ENCODE peak calls at places on chromosomes 12 and 14, in eight cellular contexts. F is WERI-Rb-1; B is CD8-positive, alpha-beta memory T cell; G is pancreas; P is body of pancreas; J is PC-3; V is RWPE1; W is CD4-positive, alpha-beta T cell. H is an unnamed sample.

GRCh38 chr12:85468356-85469157 is 188.5 kb downstream of the ALX1 start:
- DNase-seq in P (peak; percentile 55), B (no peak), W (no peak), F (peak; percentile 29), G (no peak), J (peak; percentile 93), V (peak; percentile 62), H (no peak)

GRCh38 chr12:59234391-59234790 is 314.1 kb upstream of the LRIG3 start:
- DNase-seq in J (no peak), G (no peak), B (no peak), W (no peak), V (no peak), F (no peak), P (no peak), H (no peak)

GRCh38 chr14:69674546-69675245 is 63.3 kb downstream of the SUSD6 start:
- DNase-seq in J (no peak), W (no peak), G (no peak), P (no peak), V (no peak), F (no peak), B (no peak), H (no peak)

GRCh38 chr14:73424453-73424852 is 33.9 kb downstream of the NUMB start:
- DNase-seq in J (no peak), G (no peak), B (no peak), F (no peak), P (no peak), V (no peak), W (no peak), H (no peak)

GRCh38 chr14:52998376-52999010 is 47.6 kb upstream of the FERMT2 start:
- DNase-seq in J (peak; percentile 31), G (no peak), F (no peak), W (no peak), V (no peak), P (no peak), B (no peak), H (no peak)

GRCh38 chr12:93125126-93125525 is 196.0 kb upstream of the EEA1 start:
- DNase-seq in J (no peak), F (no peak), P (no peak), W (no peak), G (no peak), B (no peak), V (no peak), H (no peak)

GRCh38 chr12:27866382-27867101 is 86.5 kb upstream of the MANSC4 start:
- DNase-seq in J (peak; percentile 34), F (no peak), W (no peak), P (no peak), B (no peak), V (no peak), G (no peak), H (no peak)

GRCh38 chr12:1289371-1290155 is 298.5 kb downstream of the ERC1 start:
- DNase-seq in B (no peak), V (no peak), F (no peak), P (no peak), G (no peak), W (no peak), J (no peak), H (no peak)

GRCh38 chr12:49552014-49552413 is 13.2 kb downstream of the KCNH3 start:
- DNase-seq in P (peak; percentile 67), B (no peak), G (peak; percentile 70), F (no peak), V (no peak), J (peak; percentile 24), W (no peak), H (no peak)

GRCh38 chr14:39974036-39974435 is 541.8 kb upstream of the FBXO33 start:
- DNase-seq in J (no peak), V (no peak), B (no peak), G (no peak), F (no peak), P (no peak), W (no peak), H (no peak)

GRCh38 chr12:93449277-93449676 is 7.5 kb upstream of the UBE2N start:
- DNase-seq in B (no peak), G (no peak), W (no peak), F (no peak), J (no peak), V (no peak), P (no peak), H (no peak)

GRCh38 chr12:94025730-94026129 is 122.6 kb upstream of the PLXNC1 start:
- DNase-seq in G (no peak), B (no peak), P (no peak), V (no peak), W (no peak), J (no peak), F (no peak), H (no peak)

GRCh38 chr12:2582631-2583616 is 211.8 kb upstream of the FKBP4 start:
- DNase-seq in P (peak; percentile 57), B (peak; percentile 5), V (peak; percentile 51), G (peak; percentile 71), W (peak; percentile 8), F (peak; percentile 69), J (peak; percentile 49), H (no peak)

DNA sequence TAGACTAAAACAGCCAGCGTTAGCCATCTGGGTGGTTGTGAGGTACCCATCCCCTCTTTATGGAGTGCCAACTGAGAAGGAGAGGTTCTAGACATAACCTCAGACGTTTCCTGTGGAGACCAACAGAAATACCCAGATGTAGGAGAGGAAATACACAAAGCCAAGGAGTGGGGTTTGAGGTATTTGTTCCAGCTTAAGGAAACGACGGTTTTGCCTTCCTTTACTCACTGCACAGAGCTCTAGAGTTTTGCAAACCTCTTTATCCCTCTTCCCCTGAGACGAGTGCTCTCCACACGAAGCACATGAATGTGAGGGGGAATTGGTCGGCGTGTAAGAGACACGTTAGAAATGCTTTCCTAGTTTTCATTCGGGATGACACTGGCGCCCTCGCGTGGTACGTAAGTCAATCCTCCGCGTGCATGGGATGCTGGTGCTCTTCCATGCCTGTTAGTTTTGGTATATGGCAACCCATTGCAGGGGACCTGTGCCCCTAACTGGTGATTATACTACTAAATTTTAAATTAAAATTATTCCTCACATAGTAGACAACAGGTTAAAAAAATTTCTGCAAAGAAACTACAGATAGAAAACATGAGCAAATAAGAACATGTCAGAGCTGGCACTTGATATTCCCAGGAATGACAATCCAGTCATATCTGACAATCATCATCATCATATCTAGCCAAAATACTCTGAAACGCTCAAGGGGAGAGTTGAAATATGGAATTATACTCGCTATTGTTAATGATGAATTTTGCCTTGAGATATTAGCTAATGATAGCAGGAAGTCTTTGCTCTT is 121.7 kb downstream of the PPM1H start:
- DNase-seq in J (no peak), P (peak; percentile 58), B (no peak), W (peak; percentile 4), F (no peak), V (peak; percentile 56), G (no peak), H (peak; percentile 26)
- H3K27ac ChIP-seq in J (no peak overlapping the region), P (no peak overlapping the region), B (no peak overlapping the region), W (no peak overlapping the region), F (no peak overlapping the region), V (no peak overlapping the region), G (no peak overlapping the region), H (no peak overlapping the region)

DNA sequence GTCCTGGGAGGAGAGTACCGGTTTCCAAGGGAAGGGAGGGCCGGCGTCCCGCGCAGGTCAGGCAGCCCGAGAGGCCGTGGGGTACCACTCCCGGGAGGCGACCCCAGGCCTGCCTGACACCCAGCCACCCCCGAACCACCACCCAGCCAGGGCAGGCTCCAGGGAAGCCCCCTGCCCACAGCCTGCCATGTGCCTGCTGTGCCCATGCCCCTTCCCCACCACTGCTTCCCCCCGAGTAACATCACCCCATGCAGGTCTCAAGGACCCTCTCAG is 2.3 kb downstream of the NUDT14 start:
- DNase-seq in J (no peak), P (no peak), B (no peak), F (no peak), W (no peak), G (no peak), V (no peak), H (no peak)
- H3K27ac ChIP-seq in J (no peak overlapping the region), P (no peak overlapping the region), B (no peak overlapping the region), F (peak overlapping the region; percentile 94), W (no peak overlapping the region), G (no peak overlapping the region), V (no peak overlapping the region), H (no peak overlapping the region)

DNA sequence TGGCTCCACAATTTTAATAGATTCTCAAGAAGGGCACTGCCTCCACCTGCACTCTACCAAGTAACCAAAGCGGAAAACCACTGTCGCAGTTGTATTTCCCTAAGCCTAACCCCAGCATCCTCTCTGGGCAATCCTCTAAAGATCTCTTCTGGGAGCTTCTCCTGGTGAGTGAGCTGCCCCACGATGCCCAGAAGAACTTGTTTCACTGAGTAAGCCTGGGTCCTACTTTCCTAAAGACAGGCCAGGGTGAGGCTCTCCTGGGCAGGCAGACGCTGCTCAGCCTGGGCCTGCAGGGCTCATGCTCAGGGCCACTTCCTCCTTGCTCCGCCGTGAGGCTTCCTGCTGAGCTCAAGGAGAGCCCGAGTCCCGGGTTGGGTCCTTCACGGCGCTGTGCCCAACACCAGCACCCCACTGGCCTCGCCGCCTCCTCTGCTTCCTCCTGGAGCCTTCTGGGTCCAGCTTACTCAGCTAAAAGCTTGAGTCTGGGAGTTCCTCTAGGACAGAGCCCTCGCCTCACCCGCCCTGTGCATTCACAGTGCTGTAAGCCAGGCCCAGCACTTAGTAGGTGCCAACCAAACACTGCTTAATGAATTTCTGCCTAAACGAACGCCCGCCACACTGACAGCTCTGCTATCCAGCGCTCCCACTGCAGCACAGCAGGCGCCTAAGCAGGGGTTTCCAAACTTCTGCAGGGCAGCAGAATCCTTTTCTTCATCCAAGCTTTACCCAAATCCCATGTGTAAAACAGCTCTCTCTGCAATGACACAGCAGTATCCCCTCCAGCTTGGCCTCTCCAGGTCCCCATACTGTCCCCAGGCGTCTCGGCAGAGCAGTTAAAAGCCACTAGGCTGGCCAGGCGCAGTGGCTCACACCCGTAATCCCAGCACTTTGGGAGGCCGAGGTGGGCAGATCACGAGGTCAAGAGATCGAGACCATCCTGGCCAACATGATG is 5.7 kb downstream of the RAB35 start:
- DNase-seq in V (no peak), G (no peak), J (no peak), W (peak; percentile 27), P (no peak), B (peak; percentile 53), F (no peak), H (peak; percentile 12)
- H3K27ac ChIP-seq in V (peak overlapping the region; percentile 51), G (no peak overlapping the region), J (no peak overlapping the region), W (peak overlapping the region; percentile 21), P (no peak overlapping the region), B (peak overlapping the region; percentile 44), F (no peak overlapping the region), H (no peak overlapping the region)

DNA sequence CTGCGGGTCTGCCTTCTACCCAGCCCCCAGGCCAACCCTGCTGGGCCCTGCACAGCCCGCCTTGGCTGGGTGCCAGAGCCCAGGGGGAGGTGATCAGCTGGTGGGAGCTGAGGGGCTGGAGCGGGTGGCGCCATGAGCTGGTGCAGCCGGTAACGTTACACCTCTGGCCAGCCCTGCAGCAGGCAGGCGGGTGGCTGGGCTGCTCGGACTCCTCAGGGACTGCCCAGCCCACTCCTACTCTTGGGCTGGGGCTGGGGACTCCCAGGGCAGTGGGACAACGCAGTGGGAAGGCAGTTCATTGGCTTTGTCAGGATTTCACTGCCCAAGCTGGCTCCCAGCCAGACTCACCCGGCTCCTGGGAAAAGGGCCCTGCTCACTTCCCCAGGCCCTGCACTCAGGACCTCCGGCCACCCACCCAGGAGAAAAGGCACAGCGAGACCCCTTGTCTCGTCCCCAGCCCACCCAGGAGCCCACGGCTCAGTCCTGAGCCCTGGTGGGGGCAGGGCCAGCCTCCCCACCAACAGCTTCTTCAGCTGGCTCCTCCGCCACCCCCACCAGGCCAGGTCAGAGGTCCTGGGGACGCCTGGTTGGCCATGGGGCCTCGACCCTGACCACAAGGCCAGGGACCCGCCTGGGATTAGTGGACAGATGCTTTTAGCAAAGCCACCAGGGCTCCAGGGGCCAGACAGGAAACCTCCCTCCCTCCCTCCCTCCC is 1.0 kb downstream of the PGF start:
- DNase-seq in B (no peak), J (no peak), G (peak; percentile 62), P (peak; percentile 33), F (peak; percentile 63), W (no peak), V (no peak), H (no peak)
- H3K27ac ChIP-seq in B (no peak overlapping the region), J (no peak overlapping the region), G (no peak overlapping the region), P (no peak overlapping the region), F (peak overlapping the region; percentile 67), W (no peak overlapping the region), V (peak overlapping the region; percentile 60), H (no peak overlapping the region)